ENCODE peak calls at places on chromosomes 7 and 10, in five cellular contexts. One of them, this sample, is unnamed.

GRCh38 chr10:97494863-97495506 is 3.2 kb downstream of the MMS19 start:
- DNase-seq in GM23248: peak
- DNase-seq in AG10803: peak
- DNase-seq in fibroblast of mammary gland: peak
- DNase-seq in activated naive CD4-positive, alpha-beta T cell: no peak
- DNase-seq in this sample: peak

GRCh38 chr7:967361-968082 is 7.8 kb downstream of the COX19 start:
- DNase-seq in fibroblast of mammary gland: no peak
- DNase-seq in GM23248: no peak
- DNase-seq in AG10803: no peak
- DNase-seq in activated naive CD4-positive, alpha-beta T cell: no peak
- DNase-seq in this sample: no peak

GRCh38 chr7:100683659-100684533 is 10.2 kb downstream of the GIGYF1 start:
- DNase-seq in activated naive CD4-positive, alpha-beta T cell: no peak
- DNase-seq in fibroblast of mammary gland: no peak
- DNase-seq in GM23248: no peak
- DNase-seq in AG10803: no peak
- DNase-seq in this sample: no peak

GRCh38 chr7:129122086-129122750 is 22.3 kb upstream of the TSPAN33 start:
- DNase-seq in GM23248: no peak
- DNase-seq in activated naive CD4-positive, alpha-beta T cell: no peak
- DNase-seq in fibroblast of mammary gland: no peak
- DNase-seq in AG10803: no peak
- DNase-seq in this sample: no peak

GRCh38 chr10:49220031-49220430 is 31.8 kb upstream of the TMEM273 start:
- DNase-seq in GM23248: peak
- DNase-seq in activated naive CD4-positive, alpha-beta T cell: no peak
- DNase-seq in fibroblast of mammary gland: peak
- DNase-seq in AG10803: peak
- DNase-seq in this sample: no peak

GRCh38 chr10:117163061-117163953 is 25.2 kb upstream of the VAX1 start:
- DNase-seq in activated naive CD4-positive, alpha-beta T cell: no peak
- DNase-seq in fibroblast of mammary gland: no peak
- DNase-seq in GM23248: peak
- DNase-seq in AG10803: no peak
- DNase-seq in this sample: no peak

GRCh38 chr7:50068850-50069551 is 24.0 kb downstream of the ZPBP start:
- DNase-seq in GM23248: peak
- DNase-seq in AG10803: peak
- DNase-seq in activated naive CD4-positive, alpha-beta T cell: no peak
- DNase-seq in fibroblast of mammary gland: peak
- DNase-seq in this sample: peak

GRCh38 chr10:108560488-108560887 is 1362.8 kb downstream of the XPNPEP1 start:
- DNase-seq in fibroblast of mammary gland: peak
- DNase-seq in GM23248: peak
- DNase-seq in activated naive CD4-positive, alpha-beta T cell: no peak
- DNase-seq in AG10803: no peak
- DNase-seq in this sample: no peak

GRCh38 chr7:108016841-108017775 is 14.1 kb upstream of the LAMB1 start:
- DNase-seq in activated naive CD4-positive, alpha-beta T cell: no peak
- DNase-seq in GM23248: peak
- DNase-seq in AG10803: peak
- DNase-seq in fibroblast of mammary gland: peak
- DNase-seq in this sample: peak

GRCh38 chr7:16078076-16078952 is 343.0 kb downstream of the CRPPA start:
- DNase-seq in AG10803: peak
- DNase-seq in activated naive CD4-positive, alpha-beta T cell: no peak
- DNase-seq in fibroblast of mammary gland: peak
- DNase-seq in GM23248: peak
- DNase-seq in this sample: peak

GRCh38 chr10:89471110-89471814 is 56.9 kb downstream of the IFIT5 start:
- DNase-seq in fibroblast of mammary gland: peak
- DNase-seq in AG10803: peak
- DNase-seq in activated naive CD4-positive, alpha-beta T cell: no peak
- DNase-seq in GM23248: peak
- DNase-seq in this sample: no peak

GRCh38 chr10:26367771-26368170 is 70.4 kb upstream of the APBB1IP start:
- DNase-seq in activated naive CD4-positive, alpha-beta T cell: peak
- DNase-seq in AG10803: peak
- DNase-seq in GM23248: peak
- DNase-seq in fibroblast of mammary gland: peak
- DNase-seq in this sample: no peak

GRCh38 chr10:36173364-36173763 is 531.3 kb upstream of the FZD8 start:
- DNase-seq in AG10803: no peak
- DNase-seq in fibroblast of mammary gland: no peak
- DNase-seq in GM23248: no peak
- DNase-seq in activated naive CD4-positive, alpha-beta T cell: no peak
- DNase-seq in this sample: no peak

GRCh38 chr7:82600601-82601000 is 157.0 kb upstream of the CACNA2D1 start:
- DNase-seq in AG10803: no peak
- DNase-seq in fibroblast of mammary gland: peak
- DNase-seq in GM23248: no peak
- DNase-seq in activated naive CD4-positive, alpha-beta T cell: no peak
- DNase-seq in this sample: no peak

GRCh38 chr10:12543589-12543988 is 194.2 kb downstream of the CAMK1D start:
- DNase-seq in fibroblast of mammary gland: no peak
- DNase-seq in activated naive CD4-positive, alpha-beta T cell: no peak
- DNase-seq in AG10803: no peak
- DNase-seq in GM23248: no peak
- DNase-seq in this sample: no peak

GRCh38 chr10:27819781-27820531 is 74.3 kb upstream of the MKX start:
- DNase-seq in GM23248: peak
- DNase-seq in fibroblast of mammary gland: peak
- DNase-seq in activated naive CD4-positive, alpha-beta T cell: no peak
- DNase-seq in AG10803: peak
- DNase-seq in this sample: no peak

GRCh38 chr10:50600286-50600685 is 23.5 kb downstream of the SGMS1 start:
- DNase-seq in activated naive CD4-positive, alpha-beta T cell: no peak
- DNase-seq in AG10803: no peak
- DNase-seq in GM23248: peak
- DNase-seq in fibroblast of mammary gland: no peak
- DNase-seq in this sample: peak

GRCh38 chr10:34405611-34406462 is 409.3 kb downstream of the PARD3 start:
- DNase-seq in fibroblast of mammary gland: peak
- DNase-seq in AG10803: no peak
- DNase-seq in activated naive CD4-positive, alpha-beta T cell: no peak
- DNase-seq in GM23248: peak
- DNase-seq in this sample: no peak

GRCh38 chr10:121891103-121891502 is 36.7 kb downstream of the ATE1 start:
- DNase-seq in fibroblast of mammary gland: no peak
- DNase-seq in GM23248: no peak
- DNase-seq in activated naive CD4-positive, alpha-beta T cell: no peak
- DNase-seq in AG10803: no peak
- DNase-seq in this sample: no peak

GRCh38 chr7:108824840-108825540 is 255.3 kb downstream of the DNAJB9 start:
- DNase-seq in GM23248: peak
- DNase-seq in AG10803: peak
- DNase-seq in fibroblast of mammary gland: peak
- DNase-seq in activated naive CD4-positive, alpha-beta T cell: no peak
- DNase-seq in this sample: no peak

GRCh38 chr10:7233259-7233991 is 177.4 kb downstream of the SFMBT2 start:
- DNase-seq in AG10803: no peak
- DNase-seq in fibroblast of mammary gland: no peak
- DNase-seq in GM23248: no peak
- DNase-seq in activated naive CD4-positive, alpha-beta T cell: no peak
- DNase-seq in this sample: no peak

GRCh38 chr7:1716263-1717094 is 46.4 kb downstream of the ELFN1 start:
- DNase-seq in AG10803: no peak
- DNase-seq in GM23248: peak
- DNase-seq in fibroblast of mammary gland: peak
- DNase-seq in activated naive CD4-positive, alpha-beta T cell: no peak
- DNase-seq in this sample: peak

GRCh38 chr7:36207451-36208291 is 54.6 kb downstream of the EEPD1 start:
- DNase-seq in activated naive CD4-positive, alpha-beta T cell: no peak
- DNase-seq in AG10803: peak
- DNase-seq in GM23248: peak
- DNase-seq in fibroblast of mammary gland: peak
- DNase-seq in this sample: no peak